ENCODE peak calls at places on chromosome 11, in six cellular contexts. H, N, P, M, T and Y are unnamed samples. For H3K27me3, the result is how much of the 10 kb centered on the place peaks cover.

GRCh38 chr11:131311746-131312145 is 58.7 kb upstream of the NTM start:
- DNase-seq in H (no peak), N (no peak), P (no peak), M (no peak), T (no peak), Y (no peak)

GRCh38 chr11:64253043-64253442 is 1.7 kb downstream of the PLCB3 start:
- DNase-seq in H (no peak), N (no peak), P (no peak), M (no peak), T (no peak), Y (no peak)

GRCh38 chr11:104776501-104777170 is 121.6 kb downstream of the CASP12 start:
- DNase-seq in H (no peak), N (no peak), P (no peak), M (peak), T (no peak), Y (no peak)

GRCh38 chr11:130002846-130003716 is 446 bp upstream of the PRDM10 start:
- DNase-seq in H (peak), N (peak), P (peak), M (peak), T (peak), Y (peak)

GRCh38 chr11:43810929-43811596 is 69.6 kb upstream of the ALKBH3 start:
- DNase-seq in H (no peak), N (no peak), P (no peak), M (no peak), T (no peak), Y (no peak)

GRCh38 chr11:64771861-64772260 is 6.5 kb downstream of the SF1 start:
- DNase-seq in H (no peak), N (no peak), P (no peak), M (no peak), T (no peak), Y (no peak)

GRCh38 chr11:132866783-132867545 is 665.3 kb downstream of the OPCML start:
- DNase-seq in H (no peak), N (peak), P (no peak), M (peak), T (no peak), Y (no peak)

GRCh38 chr11:130672911-130673310 is 224.5 kb downstream of the ADAMTS15 start:
- DNase-seq in H (no peak), N (no peak), P (no peak), M (peak), T (no peak), Y (no peak)

GRCh38 chr11:8690374-8691342 is 8.1 kb downstream of the RPL27A start:
- DNase-seq in H (no peak), N (no peak), P (no peak), M (no peak), T (no peak), Y (no peak)

GRCh38 chr11:76660533-76661305 is 9.8 kb downstream of the LRRC32 start:
- DNase-seq in H (no peak), N (no peak), P (peak), M (no peak), T (no peak), Y (peak)

GRCh38 chr11:72735495-72736027 is 16.6 kb downstream of the ARAP1 start:
- DNase-seq in H (no peak), N (peak), P (no peak), M (peak), T (peak), Y (no peak)

GRCh38 chr11:127063191-127063590 is 62.6 kb upstream of the KIRREL3 start:
- DNase-seq in H (no peak), N (no peak), P (no peak), M (no peak), T (no peak), Y (no peak)

GRCh38 chr11:27281740-27282139 is 81.3 kb downstream of the CCDC34 start:
- DNase-seq in H (no peak), N (peak), P (no peak), M (no peak), T (no peak), Y (no peak)

GRCh38 chr11:81990659-81991443 is 742.8 kb downstream of the FAM181B start:
- DNase-seq in H (no peak), N (no peak), P (no peak), M (no peak), T (no peak), Y (no peak)

GRCh38 chr11:77384584-77384983 is 83.1 kb upstream of the GDPD4 start:
- DNase-seq in H (no peak), N (no peak), P (no peak), M (no peak), T (no peak), Y (no peak)

GRCh38 chr11:14873632-14874031 is 18.4 kb downstream of the CYP2R1 start:
- DNase-seq in H (no peak), N (no peak), P (no peak), M (no peak), T (no peak), Y (no peak)

GRCh38 chr11:85828640-85828978 is 17.7 kb upstream of the SYTL2 start:
- DNase-seq in H (no peak), N (no peak), P (no peak), M (no peak), T (no peak), Y (no peak)
- H3K27me3 ChIP-seq in H (under half), N (under half), P (under half), M (under half), T (under half), Y (under half)

DNA sequence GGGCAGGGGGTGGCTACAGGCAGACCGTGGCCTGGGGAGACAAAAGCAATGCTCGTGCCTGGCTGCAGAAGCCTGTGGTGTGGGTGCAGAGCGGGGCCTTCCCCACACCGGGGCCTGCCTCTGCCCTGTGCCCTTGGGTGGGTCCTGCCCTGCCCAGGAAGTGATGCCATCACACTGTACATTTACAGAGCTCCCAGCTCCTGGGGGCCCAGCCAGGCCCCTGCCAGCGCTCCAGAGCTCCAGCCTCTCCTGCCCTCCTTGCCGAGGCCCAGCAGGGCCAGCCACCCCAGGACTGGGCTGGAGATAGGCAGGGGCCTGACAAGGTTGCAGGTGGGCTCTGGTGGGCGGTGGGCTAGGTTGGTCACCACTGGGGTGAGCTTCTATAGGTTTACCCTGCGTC is 40.2 kb downstream of the MUC5B start:
- DNase-seq in H (no peak), N (no peak), P (peak), M (no peak), T (peak), Y (peak)
- H3K27ac ChIP-seq in H (no peak), N (no peak), P (peak), M (no peak), T (peak), Y (peak)

GRCh38 chr11:31796523-31797226 is 14.4 kb downstream of the PAX6 start:
- DNase-seq in H (peak), N (no peak), P (no peak), M (no peak), T (no peak), Y (no peak)
- H3K27me3 ChIP-seq in H (under half), N (half or more), P (half or more), M (half or more), T (half or more), Y (half or more)

GRCh38 chr11:9803685-9804413 is 140.0 kb downstream of the SWAP70 start:
- DNase-seq in H (no peak), N (peak), P (no peak), M (no peak), T (no peak), Y (no peak)
- H3K27ac ChIP-seq in H (peak), N (peak), P (peak), M (peak), T (no peak), Y (no peak)

GRCh38 chr11:2725367-2726300 is 25.8 kb upstream of the KCNQ1OT1 start:
- DNase-seq in H (no peak), N (peak), P (no peak), M (no peak), T (no peak), Y (no peak)

GRCh38 chr11:2724653-2725366 is 25.0 kb upstream of the KCNQ1OT1 start:
- DNase-seq in H (no peak), N (no peak), P (no peak), M (no peak), T (no peak), Y (no peak)

GRCh38 chr11:2721163-2721935 is 21.6 kb upstream of the KCNQ1OT1 start:
- DNase-seq in H (peak), N (no peak), P (no peak), M (no peak), T (peak), Y (no peak)

GRCh38 chr11:2722955-2723354 is 23.2 kb upstream of the KCNQ1OT1 start:
- DNase-seq in H (no peak), N (no peak), P (no peak), M (no peak), T (no peak), Y (no peak)

GRCh38 chr11:2724114-2724513 is 24.3 kb upstream of the KCNQ1OT1 start:
- DNase-seq in H (no peak), N (no peak), P (no peak), M (no peak), T (no peak), Y (no peak)
- H3K27me3 ChIP-seq in H (half or more), N (under half), P (under half), M (under half), T (under half), Y (under half)

GRCh38 chr11:75311858-75312288 is 39.6 kb downstream of the ARRB1 start:
- DNase-seq in H (no peak), N (peak), P (peak), M (no peak), T (no peak), Y (no peak)

GRCh38 chr11:75315439-75315805 is 36.0 kb downstream of the ARRB1 start:
- DNase-seq in H (no peak), N (no peak), P (no peak), M (no peak), T (no peak), Y (no peak)

GRCh38 chr11:75312346-75312745 is 39.1 kb downstream of the ARRB1 start:
- DNase-seq in H (no peak), N (no peak), P (no peak), M (no peak), T (no peak), Y (no peak)

GRCh38 chr11:75314771-75315438 is 36.6 kb downstream of the ARRB1 start:
- DNase-seq in H (no peak), N (no peak), P (no peak), M (no peak), T (no peak), Y (no peak)

DNA sequence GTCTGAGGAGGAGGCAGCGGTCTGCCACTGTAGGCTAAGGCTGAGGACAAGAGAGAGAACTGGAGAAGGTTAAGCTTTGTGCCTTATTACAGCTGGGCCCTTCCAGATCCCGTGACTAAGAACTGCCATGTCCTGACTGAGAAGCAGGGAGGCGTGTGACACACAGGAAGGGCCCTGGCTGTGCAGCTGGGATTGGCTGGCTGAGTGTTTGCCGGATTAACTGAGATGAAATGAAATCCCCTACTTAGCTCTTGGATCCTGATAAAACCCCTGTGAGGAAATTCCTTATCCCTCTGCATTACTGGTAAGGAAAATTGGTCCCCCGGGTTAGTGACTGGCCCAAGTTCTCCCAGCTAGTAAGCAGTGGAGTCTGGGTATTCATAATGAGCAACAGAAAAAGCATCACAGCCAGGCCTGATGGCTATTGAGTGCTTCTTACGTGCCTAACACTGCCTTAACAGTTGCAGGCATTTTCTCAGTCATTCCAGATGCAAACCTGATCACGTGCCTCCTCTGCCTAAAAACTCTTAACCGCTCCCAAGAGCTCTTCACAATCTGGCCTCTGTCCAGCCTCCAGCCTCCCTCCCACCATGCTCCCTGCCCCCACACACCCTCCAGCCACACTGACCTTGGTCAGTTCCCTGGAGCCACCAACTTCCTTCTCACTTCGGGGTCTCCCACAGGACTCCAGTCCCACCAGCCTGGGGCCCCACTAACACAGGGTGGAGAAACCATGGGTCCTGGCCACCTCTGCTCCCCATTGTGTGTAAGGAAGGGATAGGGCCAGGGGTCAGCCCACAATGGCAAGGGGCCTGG is 37.8 kb downstream of the ARRB1 start:
- DNase-seq in H (peak), N (peak), P (no peak), M (no peak), T (no peak), Y (peak)
- H3K27ac ChIP-seq in H (no peak), N (peak), P (peak), M (no peak), T (peak), Y (peak)

GRCh38 chr11:68341557-68342458 is 29.4 kb downstream of the LRP5 start:
- DNase-seq in H (no peak), N (no peak), P (no peak), M (no peak), T (no peak), Y (no peak)
- H3K27me3 ChIP-seq in H (under half), N (under half), P (under half), M (under half), T (under half), Y (under half)